ENCODE peak calls at places on chromosomes 5 and 9, in seven cellular contexts. V, M, D, Q, B, Y and J are unnamed samples.

GRCh38 chr9:136701665-136702048 is 10.7 kb upstream of the DIPK1B start:
- DNase-seq in V (no peak), M (no peak), D (no peak), Q (no peak), B (no peak), Y (no peak), J (no peak)

GRCh38 chr5:55520117-55520829 is 14.5 kb downstream of the PLPP1 start:
- DNase-seq in V (no peak), M (no peak), D (no peak), Q (no peak), B (no peak), Y (no peak), J (no peak)

GRCh38 chr9:5863092-5863746 is 27.5 kb upstream of the MLANA start:
- DNase-seq in V (no peak), M (no peak), D (no peak), Q (no peak), B (no peak), Y (no peak), J (no peak)

GRCh38 chr5:102799017-102799416 is 43.9 kb downstream of the PAM start:
- DNase-seq in V (no peak), M (no peak), D (peak), Q (no peak), B (peak), Y (no peak), J (no peak)

GRCh38 chr9:113355197-113355596 is 5.9 kb downstream of the BSPRY start:
- DNase-seq in V (no peak), M (peak), D (peak), Q (no peak), B (no peak), Y (no peak), J (no peak)

GRCh38 chr9:77997611-77998349 is 33.8 kb downstream of the GNAQ start:
- DNase-seq in V (no peak), M (no peak), D (no peak), Q (no peak), B (no peak), Y (peak), J (no peak)

GRCh38 chr5:169251685-169252084 is 49.3 kb downstream of the SLIT3 start:
- DNase-seq in V (no peak), M (no peak), D (peak), Q (no peak), B (no peak), Y (no peak), J (no peak)

GRCh38 chr9:133356391-133357091 is at the start of the genes SURF1 and SURF2:
- DNase-seq in V (peak), M (peak), D (peak), Q (peak), B (peak), Y (peak), J (peak)

GRCh38 chr5:173778784-173779304 is 109.3 kb upstream of the CPEB4 start:
- DNase-seq in V (no peak), M (peak), D (no peak), Q (no peak), B (no peak), Y (no peak), J (no peak)

GRCh38 chr9:3043369-3043768 is 199.5 kb upstream of the PUM3 start:
- DNase-seq in V (no peak), M (no peak), D (peak), Q (peak), B (no peak), Y (no peak), J (no peak)

GRCh38 chr5:472076-472655 is 29.2 kb downstream of the EXOC3 start:
- DNase-seq in V (peak), M (peak), D (no peak), Q (no peak), B (no peak), Y (no peak), J (no peak)

GRCh38 chr9:131744171-131744714 is 4.4 kb upstream of the RAPGEF1 start:
- DNase-seq in V (no peak), M (peak), D (no peak), Q (no peak), B (no peak), Y (no peak), J (no peak)

GRCh38 chr5:127941646-127942045 is 141.9 kb upstream of the SLC12A2 start:
- DNase-seq in V (no peak), M (no peak), D (peak), Q (no peak), B (peak), Y (no peak), J (no peak)

GRCh38 chr9:135440620-135441019 is 39.0 kb upstream of the PPP1R26 start:
- DNase-seq in V (no peak), M (no peak), D (peak), Q (no peak), B (peak), Y (no peak), J (no peak)

GRCh38 chr9:108885643-108886348 is 23.7 kb downstream of the ACTL7A start:
- DNase-seq in V (peak), M (peak), D (peak), Q (peak), B (peak), Y (peak), J (peak)

GRCh38 chr9:93097496-93098205 is 1.6 kb downstream of the CARD19 start:
- DNase-seq in V (no peak), M (peak), D (no peak), Q (no peak), B (no peak), Y (peak), J (no peak)

GRCh38 chr5:139246394-139246793 is 47.1 kb upstream of the MATR3 start:
- DNase-seq in V (no peak), M (peak), D (peak), Q (peak), B (no peak), Y (peak), J (no peak)